ENCODE peak calls at places on chromosomes 1 and 21, in seven cellular contexts. F is endothelial cell of umbilical vein, A is BJ, C is endodermal cell, X is fibroblast of lung, G is cardiac fibroblast, Q is fibroblast of pulmonary artery. U is an unnamed sample.

GRCh38 chr1:203197625-203198024 is 11.1 kb upstream of the CHI3L1 start:
- DNase-seq in F (no peak), A (no peak), C (no peak), X (peak; percentile 66), G (peak; percentile 90), Q (peak; percentile 68), U (no peak)

GRCh38 chr1:86082183-86082582 is 74.4 kb downstream of the COL24A1 start:
- DNase-seq in F (no peak), A (no peak), C (no peak), X (no peak), G (no peak), Q (no peak), U (no peak)

GRCh38 chr1:186492531-186493291 is 31.8 kb upstream of the PDC start:
- DNase-seq in F (peak; percentile 59), A (no peak), C (no peak), X (no peak), G (peak; percentile 26), Q (peak; percentile 44), U (no peak)

GRCh38 chr1:185960377-185961151 is 226.4 kb downstream of the HMCN1 start:
- DNase-seq in F (peak; percentile 18), A (no peak), C (no peak), X (peak; percentile 35), G (peak; percentile 82), Q (peak; percentile 35), U (no peak)

GRCh38 chr1:202811296-202812175 is 782 bp downstream of the PCAT6 start:
- DNase-seq in F (no peak), A (no peak), C (peak; percentile 80), X (peak; percentile 8), G (peak; percentile 18), Q (no peak), U (no peak)

GRCh38 chr1:156812293-156812990 is 4.2 kb downstream of the SH2D2A start:
- DNase-seq in F (no peak), A (no peak), C (no peak), X (no peak), G (no peak), Q (no peak), U (no peak)

GRCh38 chr1:18739956-18740355 is 109.3 kb downstream of the PAX7 start:
- DNase-seq in F (no peak), A (no peak), C (peak; percentile 35), X (no peak), G (no peak), Q (no peak), U (no peak)

GRCh38 chr1:164635784-164636729 is 77.1 kb downstream of the PBX1 start:
- DNase-seq in F (no peak), A (no peak), C (no peak), X (peak; percentile 35), G (no peak), Q (no peak), U (no peak)

GRCh38 chr1:111672338-111672737 is 52.7 kb downstream of the RAP1A start:
- DNase-seq in F (no peak), A (peak; percentile 47), C (no peak), X (no peak), G (no peak), Q (no peak), U (no peak)

GRCh38 chr1:93178418-93178817 is 1.8 kb downstream of the TMED5 start:
- DNase-seq in F (peak; percentile 37), A (no peak), C (no peak), X (peak; percentile 38), G (peak; percentile 41), Q (peak; percentile 30), U (no peak)

GRCh38 chr1:89855413-89856123 is 34.7 kb downstream of the LRRC8D start:
- DNase-seq in F (peak; percentile 60), A (no peak), C (no peak), X (peak; percentile 61), G (peak; percentile 64), Q (peak; percentile 68), U (peak; percentile 29)

GRCh38 chr1:201264554-201264953 is 18.8 kb upstream of the PKP1 start:
- DNase-seq in F (no peak), A (no peak), C (peak; percentile 22), X (no peak), G (no peak), Q (no peak), U (no peak)

GRCh38 chr1:173038875-173039554 is 11.7 kb downstream of the TNFSF18 start:
- DNase-seq in F (no peak), A (no peak), C (no peak), X (no peak), G (no peak), Q (no peak), U (no peak)

GRCh38 chr1:94095112-94095637 is 25.8 kb downstream of the ABCA4 start:
- DNase-seq in F (peak; percentile 97), A (peak; percentile 70), C (peak; percentile 65), X (peak; percentile 96), G (peak; percentile 96), Q (peak; percentile 95), U (no peak)

GRCh38 chr1:53254011-53254640 is 15.8 kb upstream of the MAGOH start:
- DNase-seq in F (no peak), A (no peak), C (no peak), X (peak; percentile 33), G (peak; percentile 73), Q (peak; percentile 62), U (no peak)

GRCh38 chr1:200372095-200372884 is 37.5 kb downstream of the ZNF281 start:
- DNase-seq in F (peak; percentile 39), A (peak; percentile 51), C (peak; percentile 69), X (peak; percentile 67), G (peak; percentile 41), Q (peak; percentile 71), U (no peak)

GRCh38 chr1:85200367-85200869 is 398 bp downstream of the SYDE2 start:
- DNase-seq in F (no peak), A (no peak), C (peak; percentile 83), X (no peak), G (no peak), Q (peak; percentile 8), U (no peak)

GRCh38 chr1:40341509-40342380 is 24.7 kb upstream of the COL9A2 start:
- DNase-seq in F (no peak), A (no peak), C (no peak), X (no peak), G (no peak), Q (no peak), U (peak; percentile 34)

GRCh38 chr1:224058303-224058702 is 55.6 kb upstream of the FBXO28 start:
- DNase-seq in F (peak; percentile 84), A (no peak), C (no peak), X (no peak), G (no peak), Q (peak; percentile 31), U (no peak)

GRCh38 chr1:14138135-14138506 is 438.1 kb downstream of the PRDM2 start:
- DNase-seq in F (no peak), A (no peak), C (no peak), X (no peak), G (no peak), Q (no peak), U (no peak)

GRCh38 chr1:153565529-153566374 is at the start of gene S100A2:
- DNase-seq in F (peak; percentile 84), A (no peak), C (peak; percentile 62), X (peak; percentile 91), G (peak; percentile 86), Q (peak; percentile 84), U (peak; percentile 44)

GRCh38 chr1:247334378-247335133 is 2.9 kb upstream of the ZNF496 start:
- DNase-seq in F (no peak), A (no peak), C (no peak), X (no peak), G (no peak), Q (no peak), U (no peak)

GRCh38 chr1:7209340-7209739 is 424.1 kb downstream of the CAMTA1 start:
- DNase-seq in F (no peak), A (no peak), C (no peak), X (no peak), G (no peak), Q (no peak), U (no peak)

DNA sequence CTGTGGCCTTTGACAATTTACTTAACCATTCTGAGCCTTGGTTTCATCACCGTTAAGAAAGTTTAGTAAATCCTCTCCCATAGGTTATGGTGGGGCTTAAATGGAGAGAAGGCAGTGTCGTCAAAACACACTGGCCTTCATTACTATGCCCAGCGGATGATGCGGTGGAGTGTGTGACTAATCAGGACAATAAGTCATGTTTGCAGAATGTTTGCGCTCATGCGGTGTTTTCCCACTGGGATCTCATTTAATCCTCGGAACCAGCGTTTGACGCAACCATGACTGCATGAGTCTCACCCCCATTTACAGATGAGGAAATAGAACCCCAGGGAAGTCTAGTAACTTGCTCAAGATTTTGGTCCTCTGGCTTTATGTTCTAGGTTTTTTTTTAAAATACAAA is 17.5 kb downstream of the SLC26A9 start:
- DNase-seq in F (no peak), A (no peak), C (no peak), X (peak; percentile 69), G (peak; percentile 72), Q (peak; percentile 70), U (no peak)
- TF ChIP-seq CTCF in F (no peak), A (no peak), C (no peak), X (no peak), G (no peak), Q (no peak), U (no peak)

GRCh38 chr1:166874464-166874863 is 1.6 kb downstream of the TADA1 start:
- DNase-seq in F (no peak), A (no peak), C (no peak), X (no peak), G (no peak), Q (no peak), U (no peak)
- H3K4me3 ChIP-seq in F (no peak overlapping the region), A (no peak overlapping the region), C (peak overlapping the region; percentile 83), X (no peak overlapping the region), G (no peak overlapping the region), Q (no peak overlapping the region), U (no peak overlapping the region)

GRCh38 chr21:25561668-25562641 is 45.3 kb downstream of the MRPL39 start:
- DNase-seq in F (peak; percentile 82), A (peak; percentile 11), C (peak; percentile 85), X (peak; percentile 80), G (peak; percentile 80), Q (peak; percentile 73), U (peak; percentile 94)
- TF ChIP-seq CTCF in F (no peak), A (peak; percentile 38), C (peak; percentile 63), X (peak; percentile 23), G (peak; percentile 15), Q (peak; percentile 13), U (peak; percentile 30)

GRCh38 chr1:9902060-9902452 is 8.0 kb downstream of the CTNNBIP1 start:
- DNase-seq in F (no peak), A (no peak), C (no peak), X (no peak), G (no peak), Q (no peak), U (no peak)

GRCh38 chr1:9903801-9904527 is 6.1 kb downstream of the CTNNBIP1 start:
- DNase-seq in F (no peak), A (no peak), C (no peak), X (no peak), G (no peak), Q (no peak), U (peak; percentile 28)

GRCh38 chr1:9901148-9902059 is 8.7 kb downstream of the CTNNBIP1 start:
- DNase-seq in F (no peak), A (no peak), C (no peak), X (no peak), G (no peak), Q (no peak), U (no peak)

GRCh38 chr1:9904571-9904970 is 5.5 kb downstream of the CTNNBIP1 start:
- DNase-seq in F (no peak), A (no peak), C (no peak), X (no peak), G (no peak), Q (peak; percentile 16), U (no peak)

GRCh38 chr1:9900142-9901043 is 9.7 kb downstream of the CTNNBIP1 start:
- DNase-seq in F (peak; percentile 29), A (no peak), C (no peak), X (no peak), G (peak; percentile 48), Q (no peak), U (peak; percentile 20)
- H3K4me3 ChIP-seq in F (no peak overlapping the region), A (no peak overlapping the region), C (no peak overlapping the region), X (no peak overlapping the region), G (no peak overlapping the region), Q (no peak overlapping the region), U (no peak overlapping the region)

GRCh38 chr21:18522181-18522771 is 118.7 kb upstream of the TMPRSS15 start:
- DNase-seq in F (peak; percentile 26), A (no peak), C (no peak), X (peak; percentile 9), G (no peak), Q (peak; percentile 1), U (no peak)
- TF ChIP-seq CTCF in F (no peak), A (no peak), C (peak; percentile 66), X (no peak), G (no peak), Q (no peak), U (no peak)

U was measured in GM06990.